ENCODE peak calls at places on chromosome 22, in nine cellular contexts. W is kidney, A is fibroblast of mammary gland, X is body of pancreas, P is fibroblast of the aortic adventitia, K is heart right ventricle, Y is left ventricle myocardium inferior, T is fibroblast of lung, R is IMR-90. L is an unnamed sample.
A peak's percentile ranks its signal among the peaks of the same experiment; 100 is the strongest.

GRCh38 chr22:37175414-37176144 is 12.5 kb downstream of the C1QTNF6 start:
- DNase-seq in X (peak; percentile 7), W (peak; percentile 64), T (no peak), Y (no peak), A (peak; percentile 14), P (no peak), R (no peak), K (no peak), L (peak; percentile 57)

GRCh38 chr22:31233001-31233400 is 20.9 kb downstream of the LIMK2 start:
- DNase-seq in X (no peak), R (no peak), K (no peak), Y (no peak), W (no peak), A (no peak), P (no peak), T (peak; percentile 48), L (no peak)

GRCh38 chr22:21690401-21690801 is 24.6 kb downstream of the PPIL2 start:
- DNase-seq in W (no peak), P (no peak), A (no peak), K (no peak), T (no peak), R (no peak), X (no peak), Y (no peak), L (no peak)

GRCh38 chr22:37401401-37401859 is 25.8 kb downstream of the ELFN2 start:
- DNase-seq in Y (peak; percentile 61), X (peak; percentile 30), K (peak; percentile 37), T (peak; percentile 62), R (peak; percentile 23), P (peak; percentile 84), W (peak; percentile 93), A (peak; percentile 56), L (no peak)

GRCh38 chr22:25928038-25928437 is 186.1 kb downstream of the MYO18B start:
- DNase-seq in P (no peak), W (no peak), Y (no peak), T (no peak), K (no peak), A (no peak), X (no peak), R (no peak), L (no peak)

GRCh38 chr22:22395230-22395629 is 113.3 kb downstream of the ZNF280B start:
- DNase-seq in K (no peak), Y (no peak), T (no peak), W (no peak), P (no peak), A (no peak), X (no peak), R (no peak), L (no peak)

GRCh38 chr22:44092636-44093220 is 68.6 kb downstream of the PARVB start:
- DNase-seq in T (no peak), P (no peak), K (no peak), R (no peak), A (no peak), X (no peak), W (peak; percentile 49), Y (no peak), L (no peak)

GRCh38 chr22:31917227-31917921 is 27.0 kb upstream of the YWHAH start:
- DNase-seq in K (peak; percentile 20), Y (no peak), A (no peak), R (no peak), P (no peak), X (no peak), W (no peak), T (no peak), L (no peak)

GRCh38 chr22:30806391-30806861 is 111.8 kb downstream of the OSBP2 start:
- DNase-seq in A (peak; percentile 46), Y (no peak), R (peak; percentile 67), K (no peak), X (no peak), W (no peak), T (peak; percentile 88), P (peak; percentile 43), L (peak; percentile 88)

GRCh38 chr22:41057076-41057475 is 35.3 kb upstream of the EP300 start:
- DNase-seq in P (no peak), A (no peak), W (peak; percentile 11), R (no peak), K (no peak), Y (no peak), T (no peak), X (no peak), L (no peak)

DNA sequence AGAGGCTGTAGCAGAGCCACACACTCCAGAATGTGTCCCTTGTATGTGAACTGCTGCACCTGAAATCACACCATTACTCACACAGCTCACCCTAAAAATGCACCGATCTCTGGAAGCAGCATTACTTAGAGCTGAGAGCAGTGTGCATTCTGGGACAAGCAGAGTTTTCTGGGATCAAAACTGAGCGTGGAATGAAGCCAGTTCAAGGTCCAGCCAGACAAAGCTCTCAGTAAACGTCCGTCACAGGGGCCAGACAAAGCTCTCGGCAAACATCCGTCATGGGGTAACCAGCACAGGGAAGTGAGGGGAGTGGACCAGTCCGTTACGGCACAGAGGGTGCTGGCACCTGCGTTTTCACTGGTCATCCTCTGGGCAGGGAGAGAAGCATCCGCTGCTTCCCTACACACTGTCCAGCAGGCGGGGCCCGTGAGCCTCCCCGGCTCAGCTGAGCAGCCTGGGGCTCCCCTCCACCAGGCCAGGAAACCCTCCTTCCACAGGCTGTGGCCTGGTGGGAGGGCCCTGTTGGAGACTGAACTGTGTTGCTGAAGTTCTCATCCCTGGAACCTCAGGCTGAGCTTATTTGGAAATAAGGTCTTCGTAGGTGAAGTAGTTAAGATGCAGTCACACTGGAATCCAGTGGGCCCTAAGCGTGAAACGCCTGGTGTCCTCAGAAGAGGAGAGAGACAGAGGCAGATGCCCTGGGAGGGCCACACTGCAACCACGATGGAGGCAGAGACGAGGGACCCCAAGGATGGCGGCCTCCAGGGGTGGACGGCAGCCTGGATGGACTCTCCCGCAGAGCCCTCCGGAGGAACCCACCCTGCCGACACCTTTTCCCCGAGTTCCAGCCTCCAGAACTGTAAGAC is 883.9 kb downstream of the BRD1 start:
- DNase-seq in W (no peak), K (no peak), Y (no peak), T (no peak), R (no peak), P (no peak), X (no peak), A (no peak), L (no peak)
- TF ChIP-seq CTCF in W (peak; percentile 12), K (peak; percentile 54), Y (peak; percentile 54), T (no peak), R (no peak), P (no peak), X (peak; percentile 17), A (no peak), L (no peak)

GRCh38 chr22:24358105-24358836 is 69.1 kb upstream of the ADORA2A start:
- DNase-seq in P (no peak), T (no peak), W (no peak), K (no peak), A (no peak), R (peak; percentile 21), X (no peak), Y (no peak), L (no peak)

GRCh38 chr22:24359452-24360120 is 67.8 kb upstream of the ADORA2A start:
- DNase-seq in R (no peak), A (no peak), W (no peak), Y (no peak), X (no peak), P (peak; percentile 5), T (no peak), K (no peak), L (no peak)

GRCh38 chr22:24361976-24362646 is 65.3 kb upstream of the ADORA2A start:
- DNase-seq in X (no peak), A (no peak), W (no peak), K (no peak), T (no peak), P (no peak), Y (no peak), R (no peak), L (no peak)

GRCh38 chr22:24367841-24368240 is 59.6 kb upstream of the ADORA2A start:
- DNase-seq in A (peak; percentile 18), X (no peak), K (no peak), P (peak; percentile 66), R (peak; percentile 42), T (peak; percentile 12), W (no peak), Y (no peak), L (peak; percentile 20)

GRCh38 chr22:24363243-24363642 is 64.2 kb upstream of the ADORA2A start:
- DNase-seq in P (no peak), Y (no peak), W (no peak), R (no peak), T (no peak), K (no peak), X (no peak), A (no peak), L (no peak)
- TF ChIP-seq CTCF in P (no peak), Y (no peak), W (no peak), R (no peak), T (no peak), K (no peak), X (no peak), A (no peak), L (no peak)

GRCh38 chr22:35472488-35472887 is 68.1 kb upstream of the RASD2 start:
- DNase-seq in K (no peak), R (no peak), Y (no peak), P (no peak), X (no peak), A (no peak), W (no peak), T (no peak), L (no peak)

GRCh38 chr22:35473971-35474370 is 66.7 kb upstream of the RASD2 start:
- DNase-seq in P (no peak), W (no peak), R (no peak), T (no peak), K (no peak), X (no peak), Y (no peak), A (no peak), L (no peak)

GRCh38 chr22:35467788-35468187 is 67.8 kb downstream of the MCM5 start:
- DNase-seq in T (peak; percentile 32), P (peak; percentile 49), X (peak; percentile 60), A (peak; percentile 56), Y (peak; percentile 86), R (peak; percentile 47), K (peak; percentile 75), W (peak; percentile 94), L (no peak)

GRCh38 chr22:35475545-35475944 is 65.1 kb upstream of the RASD2 start:
- DNase-seq in P (no peak), W (no peak), K (no peak), A (no peak), Y (no peak), R (no peak), T (no peak), X (no peak), L (no peak)

DNA sequence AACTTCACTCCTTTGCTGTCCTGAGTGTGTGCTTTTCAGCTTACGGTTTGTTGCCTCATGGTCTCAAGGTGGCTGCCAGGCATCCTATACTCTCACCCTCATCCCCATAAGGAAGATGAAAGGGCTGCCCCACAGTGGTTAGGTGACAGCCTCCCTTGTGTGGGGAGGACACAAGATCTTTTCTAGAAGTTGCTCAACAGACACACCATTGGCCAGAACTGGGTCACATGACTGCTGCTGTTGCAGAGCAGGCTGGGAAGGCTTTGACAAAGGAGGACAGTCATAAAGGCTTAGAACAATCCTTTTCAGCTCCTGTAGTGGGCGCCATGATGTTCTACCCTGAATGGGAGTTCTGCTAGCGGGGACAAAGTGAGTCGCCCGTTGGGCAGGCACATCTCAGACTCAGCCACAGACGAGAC is 69.7 kb upstream of the RASD2 start:
- DNase-seq in R (peak; percentile 33), K (no peak), P (no peak), W (no peak), A (peak; percentile 31), T (peak; percentile 52), Y (no peak), X (no peak), L (no peak)
- TF ChIP-seq CTCF in R (peak; percentile 18), K (no peak), P (no peak), W (no peak), A (peak; percentile 6), T (no peak), Y (no peak), X (no peak), L (no peak)

GRCh38 chr22:18033204-18033998 is 9.0 kb upstream of the MICAL3 start:
- DNase-seq in Y (no peak), P (peak; percentile 80), W (no peak), K (no peak), A (peak; percentile 83), X (no peak), T (peak; percentile 63), R (peak; percentile 41), L (no peak)
- TF ChIP-seq CTCF in Y (peak; percentile 37), P (peak; percentile 57), W (no peak), K (no peak), A (peak; percentile 31), X (no peak), T (peak; percentile 21), R (peak; percentile 11), L (no peak)